ENCODE peak calls at places on chromosomes 2 and 18, in eight cellular contexts. E is GM10248, K is neural progenitor cell, H is sigmoid colon, R is fibroblast of lung, Z is pancreas, G is MCF 10A, I is GM23338. N is an unnamed sample.

GRCh38 chr2:101474752-101475384 is at the start of gene RFX8:
- DNase-seq in E (peak), K (no peak), H (no peak), R (peak), Z (no peak), G (no peak), I (peak), N (no peak)

GRCh38 chr2:121825003-121825950 is 69.8 kb downstream of the TSN start:
- DNase-seq in E (no peak), K (no peak), H (no peak), R (no peak), Z (no peak), G (no peak), I (peak), N (no peak)

GRCh38 chr2:148594216-148594615 is 50.3 kb upstream of the EPC2 start:
- DNase-seq in E (no peak), K (no peak), H (no peak), R (no peak), Z (no peak), G (no peak), I (no peak), N (no peak)

GRCh38 chr18:55878224-55878623 is 290.2 kb upstream of the TCF4 start:
- DNase-seq in E (peak), K (no peak), H (no peak), R (no peak), Z (no peak), G (no peak), I (no peak), N (no peak)

GRCh38 chr2:192246297-192246696 is 51.6 kb upstream of the TMEFF2 start:
- DNase-seq in E (no peak), K (no peak), H (no peak), R (no peak), Z (no peak), G (no peak), I (no peak), N (no peak)

GRCh38 chr2:28377984-28378678 is 14.5 kb upstream of the FOSL2 start:
- DNase-seq in E (no peak), K (peak), H (no peak), R (no peak), Z (peak), G (peak), I (no peak), N (no peak)

GRCh38 chr2:7044253-7045250 is 127.3 kb downstream of the RNF144A start:
- DNase-seq in E (peak), K (peak), H (peak), R (peak), Z (peak), G (peak), I (peak), N (peak)

GRCh38 chr18:44627245-44627644 is 53.4 kb upstream of the SETBP1 start:
- DNase-seq in E (no peak), K (no peak), H (no peak), R (no peak), Z (no peak), G (peak), I (no peak), N (no peak)

GRCh38 chr18:9017170-9017899 is 85.2 kb upstream of the NDUFV2 start:
- DNase-seq in E (peak), K (peak), H (peak), R (peak), Z (peak), G (peak), I (peak), N (peak)

GRCh38 chr18:34873966-34874365 is 163.9 kb downstream of the DTNA start:
- DNase-seq in E (no peak), K (no peak), H (no peak), R (no peak), Z (no peak), G (no peak), I (no peak), N (no peak)

GRCh38 chr2:174717273-174717672 is 47.0 kb downstream of the CHRNA1 start:
- DNase-seq in E (no peak), K (no peak), H (no peak), R (peak), Z (no peak), G (no peak), I (no peak), N (no peak)

GRCh38 chr2:239598011-239598731 is 197.4 kb upstream of the HDAC4 start:
- DNase-seq in E (no peak), K (no peak), H (peak), R (no peak), Z (no peak), G (no peak), I (no peak), N (no peak)

DNA sequence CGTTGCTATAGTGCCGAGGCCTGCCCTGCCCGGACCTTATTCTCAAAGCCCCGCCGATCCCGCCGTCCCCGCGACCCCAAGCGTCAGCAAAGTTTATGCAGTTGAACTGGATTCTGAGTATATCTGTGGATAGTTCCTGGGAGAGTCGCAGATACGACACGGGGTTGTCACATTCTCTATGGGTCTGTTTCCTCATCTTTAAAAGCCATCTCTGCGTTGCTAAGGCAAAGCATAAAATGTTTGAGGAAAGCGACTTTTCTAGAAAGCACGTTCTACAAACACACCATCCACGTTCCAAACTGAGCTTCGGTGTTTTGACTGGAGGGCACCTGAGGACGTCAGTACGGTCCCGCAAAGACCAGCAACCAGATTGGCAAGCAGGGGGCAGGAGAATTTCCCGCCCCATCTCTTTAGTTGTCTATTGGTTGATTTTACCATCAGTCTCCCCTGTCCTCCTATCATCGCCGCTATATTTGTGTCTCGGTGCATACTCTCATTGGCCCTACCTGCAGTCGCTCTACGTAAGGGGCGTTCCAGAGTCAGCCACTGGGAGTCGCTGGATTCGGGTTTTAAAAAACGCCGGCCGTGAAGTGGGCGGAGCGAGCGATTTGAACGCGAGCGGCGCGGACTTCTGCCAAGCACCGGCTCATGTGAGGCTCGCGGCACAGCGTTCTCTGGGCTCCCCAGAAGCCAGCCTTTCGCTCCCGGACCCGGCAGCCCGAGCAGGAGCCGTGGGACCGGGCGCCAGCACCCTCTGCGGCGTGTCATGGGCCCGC is at the start of gene CENPA:
- DNase-seq in E (peak), K (peak), H (peak), R (peak), Z (peak), G (peak), I (peak), N (peak)
- TF ChIP-seq CTCF in E (no peak), K (no peak), H (peak), R (peak), Z (peak), G (no peak), I (no peak), N (no peak)

GRCh38 chr2:128720440-128721022 is 401.9 kb upstream of the HS6ST1 start:
- DNase-seq in E (no peak), K (no peak), H (no peak), R (no peak), Z (no peak), G (no peak), I (peak), N (no peak)
- TF ChIP-seq CTCF in E (no peak), K (peak), H (no peak), R (peak), Z (no peak), G (no peak), I (no peak), N (no peak)

GRCh38 chr2:231709981-231710750 is 1.8 kb downstream of the PTMA start:
- DNase-seq in E (peak), K (peak), H (peak), R (peak), Z (peak), G (peak), I (peak), N (peak)
- TF ChIP-seq CTCF in E (peak), K (peak), H (no peak), R (peak), Z (peak), G (peak), I (no peak), N (peak)

GRCh38 chr2:10912796-10913445 is 1.2 kb downstream of the KCNF1 start:
- DNase-seq in E (no peak), K (no peak), H (peak), R (no peak), Z (no peak), G (no peak), I (no peak), N (no peak)

GRCh38 chr2:10913501-10914271 is 2.0 kb downstream of the KCNF1 start:
- DNase-seq in E (no peak), K (no peak), H (peak), R (no peak), Z (no peak), G (no peak), I (no peak), N (no peak)

GRCh38 chr2:10915236-10915635 is 3.5 kb downstream of the KCNF1 start:
- DNase-seq in E (no peak), K (no peak), H (peak), R (no peak), Z (no peak), G (no peak), I (no peak), N (no peak)

GRCh38 chr2:10915731-10916331 is 4.1 kb downstream of the KCNF1 start:
- DNase-seq in E (no peak), K (no peak), H (peak), R (no peak), Z (no peak), G (no peak), I (no peak), N (no peak)

GRCh38 chr2:10914272-10914693 is 2.5 kb downstream of the KCNF1 start:
- DNase-seq in E (no peak), K (peak), H (peak), R (no peak), Z (no peak), G (peak), I (peak), N (no peak)
- TF ChIP-seq CTCF in E (peak), K (peak), H (peak), R (peak), Z (no peak), G (no peak), I (peak), N (no peak)

GRCh38 chr2:176822060-176822459 is 390.5 kb upstream of the HNRNPA3 start:
- DNase-seq in E (no peak), K (no peak), H (no peak), R (no peak), Z (no peak), G (no peak), I (no peak), N (no peak)

GRCh38 chr2:176818653-176819052 is 393.9 kb upstream of the HNRNPA3 start:
- DNase-seq in E (no peak), K (no peak), H (no peak), R (no peak), Z (no peak), G (no peak), I (peak), N (peak)

GRCh38 chr2:176826356-176826755 is 386.2 kb upstream of the HNRNPA3 start:
- DNase-seq in E (no peak), K (no peak), H (no peak), R (no peak), Z (no peak), G (no peak), I (no peak), N (no peak)

GRCh38 chr2:176817061-176817565 is 395.5 kb upstream of the HNRNPA3 start:
- DNase-seq in E (no peak), K (peak), H (no peak), R (no peak), Z (no peak), G (peak), I (peak), N (peak)

GRCh38 chr2:176821350-176821749 is 391.2 kb upstream of the HNRNPA3 start:
- DNase-seq in E (no peak), K (no peak), H (no peak), R (no peak), Z (no peak), G (no peak), I (no peak), N (no peak)
- TF ChIP-seq CTCF in E (no peak), K (no peak), H (no peak), R (no peak), Z (no peak), G (peak), I (no peak), N (no peak)

GRCh38 chr2:178419123-178419522 is 31.9 kb downstream of the PRKRA start:
- DNase-seq in E (no peak), K (no peak), H (no peak), R (peak), Z (no peak), G (peak), I (no peak), N (no peak)
- TF ChIP-seq CTCF in E (peak), K (peak), H (no peak), R (peak), Z (no peak), G (peak), I (peak), N (no peak)

GRCh38 chr18:3596324-3597158 is 146.6 kb downstream of the TGIF1 start:
- DNase-seq in E (peak), K (peak), H (peak), R (peak), Z (no peak), G (no peak), I (no peak), N (peak)
- TF ChIP-seq CTCF in E (peak), K (no peak), H (no peak), R (peak), Z (no peak), G (no peak), I (no peak), N (peak)

N was measured in nephron progenitor cell.